ENCODE peak calls at places on chromosomes 12 and 14, in five cellular contexts. G is GM04504, X is neural crest cell, V is kidney tubule cell, L is anterior cingulate cortex. H is an unnamed sample.
A peak's percentile ranks its signal among the peaks of the same experiment; 100 is the strongest.

GRCh38 chr14:80260649-80261048 is 49.3 kb upstream of the DIO2 start:
- DNase-seq in G (no peak), V (no peak), L (no peak), X (no peak), H (no peak)

GRCh38 chr14:62667515-62667914 is 377.7 kb downstream of the KCNH5 start:
- DNase-seq in X (no peak), G (no peak), V (no peak), L (no peak), H (no peak)

GRCh38 chr12:41304526-41304925 is 116.4 kb downstream of the PDZRN4 start:
- DNase-seq in V (no peak), G (no peak), X (no peak), L (no peak), H (no peak)

GRCh38 chr14:28661171-28661772 is 105.3 kb upstream of the FOXG1 start:
- DNase-seq in X (no peak), G (no peak), L (no peak), V (peak; percentile 60), H (no peak)

GRCh38 chr14:99730876-99731351 is 46.8 kb downstream of the CYP46A1 start:
- DNase-seq in L (no peak), G (no peak), V (no peak), X (no peak), H (no peak)

GRCh38 chr12:9848899-9849298 is 20.3 kb downstream of the CLEC2B start:
- DNase-seq in L (no peak), V (no peak), X (no peak), G (no peak), H (no peak)

GRCh38 chr12:85489194-85489593 is 209.2 kb downstream of the ALX1 start:
- DNase-seq in V (no peak), X (no peak), L (no peak), G (no peak), H (no peak)

GRCh38 chr12:9707864-9708808 is 24.8 kb downstream of the CLECL1 start:
- DNase-seq in G (peak; percentile 18), L (no peak), X (peak; percentile 41), V (peak; percentile 57), H (peak; percentile 39)

GRCh38 chr12:116675339-116676107 is 62.3 kb downstream of the SPRING1 start:
- DNase-seq in X (peak; percentile 30), V (no peak), G (no peak), L (no peak), H (no peak)

GRCh38 chr14:104856869-104857860 is 7.9 kb upstream of the CEP170B start:
- DNase-seq in X (peak; percentile 39), V (no peak), L (peak; percentile 48), G (no peak), H (no peak)

GRCh38 chr12:47812797-47813490 is 6.8 kb downstream of the HDAC7 start:
- DNase-seq in G (peak; percentile 58), L (peak; percentile 43), X (peak; percentile 40), V (peak; percentile 96), H (no peak)

GRCh38 chr12:17470460-17470859 is 619.5 kb downstream of the RERGL start:
- DNase-seq in G (no peak), V (no peak), X (no peak), L (no peak), H (no peak)

GRCh38 chr12:113658030-113658655 is 186.5 kb upstream of the LHX5 start:
- DNase-seq in X (no peak), G (no peak), V (no peak), L (no peak), H (no peak)

GRCh38 chr14:38310420-38310995 is 54.6 kb upstream of the CLEC14A start:
- DNase-seq in X (no peak), L (no peak), V (no peak), G (no peak), H (no peak)

GRCh38 chr12:120199595-120200306 is 1.2 kb downstream of the RPLP0 start:
- DNase-seq in V (peak; percentile 77), L (no peak), G (peak; percentile 82), X (no peak), H (no peak)

GRCh38 chr12:11228268-11228879 is 41.1 kb downstream of the PRB3 start:
- DNase-seq in G (peak; percentile 13), X (peak; percentile 53), V (peak; percentile 50), L (no peak), H (peak; percentile 56)

H was measured in WERI-Rb-1.